ENCODE peak calls at places on chromosomes 12 and 14, in four cellular contexts. G, M, Z and Q are unnamed samples.

GRCh38 chr12:46617167-46617566 is 208.6 kb downstream of the SLC38A4 start:
- DNase-seq in G (peak), M (peak), Z (no peak), Q (peak)

GRCh38 chr12:122943196-122943595 is 23.1 kb downstream of the ABCB9 start:
- DNase-seq in G (no peak), M (peak), Z (no peak), Q (no peak)

GRCh38 chr14:71498151-71498734 is 434.0 kb upstream of the RGS6 start:
- DNase-seq in G (peak), M (peak), Z (no peak), Q (no peak)

GRCh38 chr12:2679816-2680675 is 114.7 kb upstream of the FKBP4 start:
- DNase-seq in G (no peak), M (no peak), Z (no peak), Q (no peak)

GRCh38 chr12:41697161-41697560 is 447.5 kb downstream of the GXYLT1 start:
- DNase-seq in G (no peak), M (no peak), Z (no peak), Q (no peak)

GRCh38 chr12:27919671-27920235 is 52.8 kb downstream of the PTHLH start:
- DNase-seq in G (no peak), M (no peak), Z (no peak), Q (no peak)

GRCh38 chr14:39432619-39433451 is 602 bp upstream of the FBXO33 start:
- DNase-seq in G (peak), M (peak), Z (peak), Q (peak)

GRCh38 chr14:73491977-73492552 is 1.3 kb downstream of the RIOX1 start:
- DNase-seq in G (no peak), M (no peak), Z (no peak), Q (no peak)

GRCh38 chr14:95700221-95700976 is 13.5 kb downstream of the TCL1A start:
- DNase-seq in G (no peak), M (no peak), Z (no peak), Q (no peak)

GRCh38 chr12:1882850-1883470 is 35.5 kb downstream of the CACNA2D4 start:
- DNase-seq in G (no peak), M (no peak), Z (no peak), Q (no peak)

GRCh38 chr12:94710933-94711332 is 60.6 kb upstream of the TMCC3 start:
- DNase-seq in G (no peak), M (peak), Z (no peak), Q (no peak)

GRCh38 chr12:104792570-104792969 is 165.5 kb downstream of the SLC41A2 start:
- DNase-seq in G (peak), M (peak), Z (no peak), Q (peak)

GRCh38 chr14:100898465-100898864 is 5.1 kb downstream of the RTL1 start:
- DNase-seq in G (no peak), M (no peak), Z (no peak), Q (no peak)

GRCh38 chr14:87217023-87217422 is 776.0 kb downstream of the GALC start:
- DNase-seq in G (no peak), M (no peak), Z (no peak), Q (no peak)

GRCh38 chr14:73188501-73188903 is 48.8 kb upstream of the PAPLN start:
- DNase-seq in G (peak), M (peak), Z (no peak), Q (no peak)

GRCh38 chr12:92702754-92703679 is at the start of gene PLEKHG7:
- DNase-seq in G (no peak), M (no peak), Z (no peak), Q (no peak)

GRCh38 chr14:102870994-102871831 is 51.2 kb upstream of the AMN start:
- DNase-seq in G (no peak), M (no peak), Z (peak), Q (peak)

GRCh38 chr14:100587763-100588411 is 670 bp upstream of the BEGAIN start:
- DNase-seq in G (no peak), M (peak), Z (peak), Q (peak)

GRCh38 chr14:75531660-75532317 is 9.5 kb downstream of the BATF start:
- DNase-seq in G (no peak), M (peak), Z (no peak), Q (no peak)

GRCh38 chr12:127162902-127163301 is 1104.1 kb upstream of the TMEM132C start:
- DNase-seq in G (peak), M (peak), Z (no peak), Q (no peak)

GRCh38 chr12:110007874-110008273 is 8.6 kb downstream of the ANKRD13A start:
- DNase-seq in G (no peak), M (no peak), Z (no peak), Q (no peak)

GRCh38 chr12:43988838-43989560 is 153.1 kb downstream of the TMEM117 start:
- DNase-seq in G (peak), M (peak), Z (no peak), Q (no peak)